ENCODE peak calls at places on chromosomes 13 and 19, in seven cellular contexts. One of them, this sample, is unnamed.

GRCh38 chr13:26051231-26052135 is at the start of gene SHISA2:
- DNase-seq in choroid plexus epithelial cell: peak
- DNase-seq in GM12864: no peak
- DNase-seq in tibial artery: no peak
- DNase-seq in right atrium auricular region: no peak
- DNase-seq in astrocyte of the cerebellum: peak
- DNase-seq in fibroblast of the aortic adventitia: peak
- DNase-seq in this sample: peak

GRCh38 chr19:33641261-33641660 is 19.5 kb downstream of the CHST8 start:
- DNase-seq in GM12864: no peak
- DNase-seq in astrocyte of the cerebellum: no peak
- DNase-seq in choroid plexus epithelial cell: no peak
- DNase-seq in tibial artery: no peak
- DNase-seq in right atrium auricular region: no peak
- DNase-seq in fibroblast of the aortic adventitia: no peak
- DNase-seq in this sample: no peak

GRCh38 chr13:30905932-30906383 is at the start of gene MEDAG:
- DNase-seq in GM12864: no peak
- DNase-seq in fibroblast of the aortic adventitia: peak
- DNase-seq in astrocyte of the cerebellum: peak
- DNase-seq in choroid plexus epithelial cell: peak
- DNase-seq in right atrium auricular region: peak
- DNase-seq in tibial artery: peak
- DNase-seq in this sample: no peak

GRCh38 chr13:23898101-23898500 is 799 bp upstream of the C1QTNF9B start:
- DNase-seq in choroid plexus epithelial cell: peak
- DNase-seq in astrocyte of the cerebellum: no peak
- DNase-seq in right atrium auricular region: no peak
- DNase-seq in tibial artery: no peak
- DNase-seq in fibroblast of the aortic adventitia: peak
- DNase-seq in GM12864: no peak
- DNase-seq in this sample: no peak

GRCh38 chr13:91045351-91046034 is 302.0 kb upstream of the MIR17HG start:
- DNase-seq in astrocyte of the cerebellum: no peak
- DNase-seq in fibroblast of the aortic adventitia: no peak
- DNase-seq in right atrium auricular region: no peak
- DNase-seq in tibial artery: no peak
- DNase-seq in GM12864: no peak
- DNase-seq in choroid plexus epithelial cell: peak
- DNase-seq in this sample: no peak

GRCh38 chr19:16605552-16605951 is 22.5 kb downstream of the MED26 start:
- DNase-seq in choroid plexus epithelial cell: no peak
- DNase-seq in astrocyte of the cerebellum: no peak
- DNase-seq in fibroblast of the aortic adventitia: no peak
- DNase-seq in tibial artery: no peak
- DNase-seq in GM12864: no peak
- DNase-seq in right atrium auricular region: no peak
- DNase-seq in this sample: no peak

GRCh38 chr19:34365463-34366401 is 736 bp downstream of the GPI start:
- DNase-seq in fibroblast of the aortic adventitia: peak
- DNase-seq in GM12864: no peak
- DNase-seq in choroid plexus epithelial cell: peak
- DNase-seq in right atrium auricular region: no peak
- DNase-seq in tibial artery: peak
- DNase-seq in astrocyte of the cerebellum: no peak
- DNase-seq in this sample: no peak

GRCh38 chr13:97030705-97031452 is 36.6 kb upstream of the OXGR1 start:
- DNase-seq in fibroblast of the aortic adventitia: peak
- DNase-seq in choroid plexus epithelial cell: peak
- DNase-seq in astrocyte of the cerebellum: peak
- DNase-seq in GM12864: no peak
- DNase-seq in tibial artery: no peak
- DNase-seq in right atrium auricular region: no peak
- DNase-seq in this sample: no peak

GRCh38 chr13:37058801-37059135 is 720 bp downstream of the SUPT20H start:
- DNase-seq in GM12864: no peak
- DNase-seq in right atrium auricular region: no peak
- DNase-seq in choroid plexus epithelial cell: peak
- DNase-seq in fibroblast of the aortic adventitia: no peak
- DNase-seq in tibial artery: no peak
- DNase-seq in astrocyte of the cerebellum: no peak
- DNase-seq in this sample: no peak

DNA sequence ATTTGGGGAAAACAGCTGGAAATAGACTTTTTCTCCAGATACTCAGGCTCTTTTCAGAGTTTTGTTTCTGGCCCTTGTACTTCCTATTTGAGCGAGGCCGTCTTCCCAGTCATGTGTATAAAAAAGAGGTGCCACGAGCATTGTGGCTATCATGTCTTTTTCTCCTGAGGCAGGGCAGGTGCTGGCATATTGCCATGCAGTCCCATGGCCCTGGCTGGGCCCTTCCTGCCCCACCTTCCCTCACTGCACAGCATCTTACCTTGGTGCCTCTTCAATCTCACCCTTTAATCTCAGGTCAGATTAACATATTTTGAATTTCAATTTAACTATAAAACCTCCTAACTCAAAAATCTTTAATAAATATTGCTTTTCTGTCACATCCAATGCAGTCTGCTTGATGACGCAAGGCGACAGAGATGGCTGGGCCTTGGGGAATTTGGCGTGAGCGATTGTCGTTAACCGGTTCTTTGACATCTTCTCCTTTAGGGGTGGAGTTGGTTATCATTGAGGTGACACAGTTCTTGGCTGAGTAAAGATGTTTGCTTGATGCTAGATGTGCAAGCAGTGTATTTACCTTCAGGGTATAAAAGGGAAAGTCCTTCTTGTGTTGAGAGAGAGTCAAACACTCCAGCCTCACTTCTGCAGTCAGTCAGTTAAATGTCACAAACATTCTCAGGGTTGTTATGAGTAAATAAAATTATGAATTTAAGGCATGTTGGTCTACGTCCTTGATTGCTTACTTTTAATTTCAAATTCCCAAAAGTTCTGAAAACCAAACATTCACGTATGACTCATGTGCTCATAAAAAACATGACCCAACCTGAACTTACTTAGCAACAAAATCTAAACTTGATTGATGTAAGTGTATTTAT is 289.9 kb downstream of the MYO16 start:
- DNase-seq in astrocyte of the cerebellum: no peak
- DNase-seq in choroid plexus epithelial cell: peak
- DNase-seq in tibial artery: no peak
- DNase-seq in right atrium auricular region: no peak
- DNase-seq in fibroblast of the aortic adventitia: no peak
- DNase-seq in GM12864: no peak
- DNase-seq in this sample: no peak
- TF ChIP-seq CTCF in astrocyte of the cerebellum: no peak
- TF ChIP-seq CTCF in choroid plexus epithelial cell: no peak
- TF ChIP-seq CTCF in tibial artery: no peak
- TF ChIP-seq CTCF in right atrium auricular region: no peak
- TF ChIP-seq CTCF in fibroblast of the aortic adventitia: no peak
- TF ChIP-seq CTCF in GM12864: no peak
- TF ChIP-seq CTCF in this sample: no peak

GRCh38 chr19:13297023-13297422 is 146.8 kb downstream of the IER2 start:
- DNase-seq in right atrium auricular region: no peak
- DNase-seq in GM12864: no peak
- DNase-seq in fibroblast of the aortic adventitia: no peak
- DNase-seq in tibial artery: no peak
- DNase-seq in astrocyte of the cerebellum: no peak
- DNase-seq in choroid plexus epithelial cell: no peak
- DNase-seq in this sample: no peak
- TF ChIP-seq CTCF in right atrium auricular region: no peak
- TF ChIP-seq CTCF in GM12864: no peak
- TF ChIP-seq CTCF in fibroblast of the aortic adventitia: no peak
- TF ChIP-seq CTCF in tibial artery: no peak
- TF ChIP-seq CTCF in astrocyte of the cerebellum: no peak
- TF ChIP-seq CTCF in choroid plexus epithelial cell: no peak
- TF ChIP-seq CTCF in this sample: no peak

DNA sequence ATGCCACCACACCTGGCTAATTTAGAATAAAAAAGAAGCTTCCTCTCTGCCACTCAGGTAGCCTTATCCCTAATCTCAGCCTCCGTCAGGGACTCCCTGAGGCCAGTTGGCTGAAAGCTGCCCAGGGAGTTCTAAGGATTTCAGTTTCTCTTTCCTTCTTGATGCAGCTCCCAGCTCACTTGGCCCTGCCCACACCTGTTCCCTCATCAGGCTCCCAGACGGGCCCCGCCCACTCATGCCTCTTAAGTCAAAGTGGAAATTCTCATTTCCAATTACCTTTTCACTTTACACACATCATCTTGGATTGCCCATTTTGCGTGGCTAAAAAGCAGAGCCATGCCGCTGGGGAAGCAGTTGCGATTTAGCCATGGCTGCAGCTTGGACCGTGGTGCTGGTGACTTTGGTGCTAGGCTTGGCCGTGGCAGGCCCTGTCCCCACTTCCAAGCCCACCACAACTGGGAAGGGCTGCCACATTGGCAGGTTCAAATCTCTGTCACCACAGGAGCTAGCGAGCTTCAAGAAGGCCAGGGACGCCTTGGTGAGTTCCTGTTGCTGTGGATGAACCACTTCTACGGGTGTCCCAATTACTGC is at the start of gene IFNL1:
- DNase-seq in astrocyte of the cerebellum: no peak
- DNase-seq in right atrium auricular region: no peak
- DNase-seq in fibroblast of the aortic adventitia: no peak
- DNase-seq in GM12864: no peak
- DNase-seq in tibial artery: peak
- DNase-seq in choroid plexus epithelial cell: no peak
- DNase-seq in this sample: no peak
- TF ChIP-seq CTCF in astrocyte of the cerebellum: no peak
- TF ChIP-seq CTCF in right atrium auricular region: no peak
- TF ChIP-seq CTCF in fibroblast of the aortic adventitia: no peak
- TF ChIP-seq CTCF in GM12864: no peak
- TF ChIP-seq CTCF in tibial artery: no peak
- TF ChIP-seq CTCF in choroid plexus epithelial cell: no peak
- TF ChIP-seq CTCF in this sample: no peak

GRCh38 chr13:49869514-49869913 is 66.6 kb downstream of the SPRYD7 start:
- DNase-seq in right atrium auricular region: no peak
- DNase-seq in choroid plexus epithelial cell: peak
- DNase-seq in fibroblast of the aortic adventitia: peak
- DNase-seq in tibial artery: no peak
- DNase-seq in GM12864: no peak
- DNase-seq in astrocyte of the cerebellum: no peak
- DNase-seq in this sample: no peak
- TF ChIP-seq CTCF in right atrium auricular region: no peak
- TF ChIP-seq CTCF in choroid plexus epithelial cell: peak
- TF ChIP-seq CTCF in fibroblast of the aortic adventitia: peak
- TF ChIP-seq CTCF in tibial artery: no peak
- TF ChIP-seq CTCF in GM12864: peak
- TF ChIP-seq CTCF in astrocyte of the cerebellum: peak
- TF ChIP-seq CTCF in this sample: peak

GRCh38 chr19:18858906-18859646 is 27.3 kb downstream of the UPF1 start:
- DNase-seq in choroid plexus epithelial cell: no peak
- DNase-seq in astrocyte of the cerebellum: no peak
- DNase-seq in tibial artery: no peak
- DNase-seq in fibroblast of the aortic adventitia: no peak
- DNase-seq in GM12864: no peak
- DNase-seq in right atrium auricular region: no peak
- DNase-seq in this sample: no peak

GRCh38 chr19:18856385-18857126 is 24.8 kb downstream of the UPF1 start:
- DNase-seq in fibroblast of the aortic adventitia: peak
- DNase-seq in astrocyte of the cerebellum: no peak
- DNase-seq in right atrium auricular region: no peak
- DNase-seq in choroid plexus epithelial cell: peak
- DNase-seq in tibial artery: no peak
- DNase-seq in GM12864: no peak
- DNase-seq in this sample: no peak

GRCh38 chr19:18855647-18856384 is 24.1 kb downstream of the UPF1 start:
- DNase-seq in fibroblast of the aortic adventitia: no peak
- DNase-seq in GM12864: no peak
- DNase-seq in astrocyte of the cerebellum: no peak
- DNase-seq in right atrium auricular region: no peak
- DNase-seq in choroid plexus epithelial cell: no peak
- DNase-seq in tibial artery: no peak
- DNase-seq in this sample: no peak

GRCh38 chr19:18854982-18855381 is 23.2 kb downstream of the UPF1 start:
- DNase-seq in tibial artery: no peak
- DNase-seq in choroid plexus epithelial cell: no peak
- DNase-seq in right atrium auricular region: no peak
- DNase-seq in astrocyte of the cerebellum: no peak
- DNase-seq in GM12864: no peak
- DNase-seq in fibroblast of the aortic adventitia: no peak
- DNase-seq in this sample: no peak

DNA sequence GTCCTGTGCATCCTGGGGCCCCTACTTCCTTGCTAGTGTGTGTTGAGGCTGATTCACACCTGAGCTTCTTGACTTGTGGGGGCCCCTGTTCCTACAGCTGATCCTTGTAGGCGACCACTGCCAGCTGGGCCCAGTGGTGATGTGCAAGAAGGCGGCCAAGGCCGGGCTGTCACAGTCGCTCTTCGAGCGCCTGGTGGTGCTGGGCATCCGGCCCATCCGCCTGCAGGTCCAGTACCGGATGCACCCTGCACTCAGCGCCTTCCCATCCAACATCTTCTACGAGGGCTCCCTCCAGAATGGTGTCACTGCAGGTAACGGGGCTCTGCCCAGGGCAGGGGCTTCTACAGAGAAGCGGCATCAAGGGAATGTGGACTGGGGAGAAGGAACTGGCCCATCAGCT is 25.5 kb downstream of the UPF1 start:
- DNase-seq in astrocyte of the cerebellum: no peak
- DNase-seq in fibroblast of the aortic adventitia: no peak
- DNase-seq in choroid plexus epithelial cell: no peak
- DNase-seq in right atrium auricular region: no peak
- DNase-seq in GM12864: no peak
- DNase-seq in tibial artery: no peak
- DNase-seq in this sample: no peak
- TF ChIP-seq CTCF in astrocyte of the cerebellum: no peak
- TF ChIP-seq CTCF in fibroblast of the aortic adventitia: no peak
- TF ChIP-seq CTCF in choroid plexus epithelial cell: no peak
- TF ChIP-seq CTCF in right atrium auricular region: no peak
- TF ChIP-seq CTCF in GM12864: no peak
- TF ChIP-seq CTCF in tibial artery: no peak
- TF ChIP-seq CTCF in this sample: no peak

GRCh38 chr19:44653977-44654784 is 10.5 kb downstream of the PVR start:
- DNase-seq in fibroblast of the aortic adventitia: peak
- DNase-seq in choroid plexus epithelial cell: peak
- DNase-seq in right atrium auricular region: peak
- DNase-seq in tibial artery: peak
- DNase-seq in astrocyte of the cerebellum: no peak
- DNase-seq in GM12864: peak
- DNase-seq in this sample: no peak
- TF ChIP-seq CTCF in fibroblast of the aortic adventitia: peak
- TF ChIP-seq CTCF in choroid plexus epithelial cell: peak
- TF ChIP-seq CTCF in right atrium auricular region: peak
- TF ChIP-seq CTCF in tibial artery: peak
- TF ChIP-seq CTCF in astrocyte of the cerebellum: peak
- TF ChIP-seq CTCF in GM12864: peak
- TF ChIP-seq CTCF in this sample: peak

GRCh38 chr13:33110386-33110712 is 94.1 kb downstream of the KL start:
- DNase-seq in GM12864: no peak
- DNase-seq in astrocyte of the cerebellum: no peak
- DNase-seq in fibroblast of the aortic adventitia: no peak
- DNase-seq in tibial artery: no peak
- DNase-seq in choroid plexus epithelial cell: no peak
- DNase-seq in right atrium auricular region: no peak
- DNase-seq in this sample: no peak
- TF ChIP-seq CTCF in GM12864: no peak
- TF ChIP-seq CTCF in astrocyte of the cerebellum: no peak
- TF ChIP-seq CTCF in fibroblast of the aortic adventitia: no peak
- TF ChIP-seq CTCF in tibial artery: no peak
- TF ChIP-seq CTCF in choroid plexus epithelial cell: no peak
- TF ChIP-seq CTCF in right atrium auricular region: no peak
- TF ChIP-seq CTCF in this sample: no peak

GRCh38 chr13:44989071-44989889 is at the start of the genes GPALPP1 and NUFIP1:
- DNase-seq in right atrium auricular region: peak
- DNase-seq in GM12864: peak
- DNase-seq in tibial artery: peak
- DNase-seq in choroid plexus epithelial cell: peak
- DNase-seq in fibroblast of the aortic adventitia: peak
- DNase-seq in astrocyte of the cerebellum: peak
- DNase-seq in this sample: peak
- TF ChIP-seq CTCF in right atrium auricular region: peak
- TF ChIP-seq CTCF in GM12864: peak
- TF ChIP-seq CTCF in tibial artery: peak
- TF ChIP-seq CTCF in choroid plexus epithelial cell: peak
- TF ChIP-seq CTCF in fibroblast of the aortic adventitia: peak
- TF ChIP-seq CTCF in astrocyte of the cerebellum: peak
- TF ChIP-seq CTCF in this sample: peak